ENCODE peak calls at places on chromosomes 3 and 15, in nine cellular contexts. One of them, this sample, is unnamed.

GRCh38 chr15:41827880-41828746 is at the start of gene JMJD7:
- DNase-seq in endothelial cell: peak; percentile 96
- DNase-seq in LHCN-M2: peak; percentile 77
- DNase-seq in T-helper 2 cell: peak; percentile 82
- DNase-seq in mammary epithelial cell: peak; percentile 83
- DNase-seq in RWPE1: peak; percentile 99
- DNase-seq in renal cortical epithelial cell: peak; percentile 50
- DNase-seq in hippocampal formation: peak; percentile 84
- DNase-seq in bronchial epithelial cell: peak; percentile 68
- DNase-seq in this sample: peak; percentile 88

GRCh38 chr3:188573286-188573928 is 419.4 kb downstream of the LPP start:
- DNase-seq in endothelial cell: no peak
- DNase-seq in LHCN-M2: no peak
- DNase-seq in T-helper 2 cell: no peak
- DNase-seq in mammary epithelial cell: no peak
- DNase-seq in RWPE1: no peak
- DNase-seq in renal cortical epithelial cell: no peak
- DNase-seq in hippocampal formation: no peak
- DNase-seq in bronchial epithelial cell: no peak
- DNase-seq in this sample: no peak

GRCh38 chr3:13359916-13360315 is 60.2 kb downstream of the NUP210 start:
- DNase-seq in endothelial cell: no peak
- DNase-seq in LHCN-M2: no peak
- DNase-seq in T-helper 2 cell: no peak
- DNase-seq in mammary epithelial cell: no peak
- DNase-seq in RWPE1: no peak
- DNase-seq in renal cortical epithelial cell: no peak
- DNase-seq in hippocampal formation: no peak
- DNase-seq in bronchial epithelial cell: no peak
- DNase-seq in this sample: no peak

GRCh38 chr15:74780983-74781672 is 752 bp upstream of the CSK start:
- DNase-seq in endothelial cell: no peak
- DNase-seq in LHCN-M2: no peak
- DNase-seq in T-helper 2 cell: peak; percentile 43
- DNase-seq in mammary epithelial cell: peak; percentile 47
- DNase-seq in RWPE1: no peak
- DNase-seq in renal cortical epithelial cell: no peak
- DNase-seq in hippocampal formation: no peak
- DNase-seq in bronchial epithelial cell: peak; percentile 55
- DNase-seq in this sample: no peak

GRCh38 chr15:69014454-69014853 is at the start of gene NOX5:
- DNase-seq in endothelial cell: no peak
- DNase-seq in LHCN-M2: peak; percentile 40
- DNase-seq in T-helper 2 cell: no peak
- DNase-seq in mammary epithelial cell: peak; percentile 67
- DNase-seq in RWPE1: peak; percentile 45
- DNase-seq in renal cortical epithelial cell: peak; percentile 36
- DNase-seq in hippocampal formation: no peak
- DNase-seq in bronchial epithelial cell: peak; percentile 52
- DNase-seq in this sample: peak; percentile 67

GRCh38 chr3:161748049-161748448 is 251.4 kb downstream of the OTOL1 start:
- DNase-seq in endothelial cell: no peak
- DNase-seq in LHCN-M2: no peak
- DNase-seq in T-helper 2 cell: no peak
- DNase-seq in mammary epithelial cell: no peak
- DNase-seq in RWPE1: no peak
- DNase-seq in renal cortical epithelial cell: no peak
- DNase-seq in hippocampal formation: no peak
- DNase-seq in bronchial epithelial cell: no peak
- DNase-seq in this sample: no peak

GRCh38 chr15:20351448-20351961 is 190.1 kb downstream of the GOLGA6L6 start:
- DNase-seq in endothelial cell: no peak
- DNase-seq in LHCN-M2: no peak
- DNase-seq in T-helper 2 cell: no peak
- DNase-seq in mammary epithelial cell: no peak
- DNase-seq in RWPE1: no peak
- DNase-seq in renal cortical epithelial cell: no peak
- DNase-seq in hippocampal formation: no peak
- DNase-seq in bronchial epithelial cell: no peak
- DNase-seq in this sample: no peak

GRCh38 chr3:184560992-184561328 is 625 bp upstream of the EPHB3 start:
- DNase-seq in endothelial cell: no peak
- DNase-seq in LHCN-M2: no peak
- DNase-seq in T-helper 2 cell: no peak
- DNase-seq in mammary epithelial cell: no peak
- DNase-seq in RWPE1: no peak
- DNase-seq in renal cortical epithelial cell: no peak
- DNase-seq in hippocampal formation: no peak
- DNase-seq in bronchial epithelial cell: peak; percentile 64
- DNase-seq in this sample: peak; percentile 85

GRCh38 chr15:100601628-100602063 is 338 bp downstream of the LINS1 start:
- DNase-seq in endothelial cell: no peak
- DNase-seq in LHCN-M2: no peak
- DNase-seq in T-helper 2 cell: no peak
- DNase-seq in mammary epithelial cell: no peak
- DNase-seq in RWPE1: no peak
- DNase-seq in renal cortical epithelial cell: no peak
- DNase-seq in hippocampal formation: no peak
- DNase-seq in bronchial epithelial cell: no peak
- DNase-seq in this sample: no peak

GRCh38 chr3:120678331-120678845 is 3.7 kb downstream of the HGD start:
- DNase-seq in endothelial cell: no peak
- DNase-seq in LHCN-M2: peak; percentile 87
- DNase-seq in T-helper 2 cell: no peak
- DNase-seq in mammary epithelial cell: peak; percentile 68
- DNase-seq in RWPE1: peak; percentile 57
- DNase-seq in renal cortical epithelial cell: peak; percentile 100
- DNase-seq in hippocampal formation: peak; percentile 86
- DNase-seq in bronchial epithelial cell: peak; percentile 77
- DNase-seq in this sample: peak; percentile 58

GRCh38 chr3:173770796-173771573 is 373.4 kb downstream of the NLGN1 start:
- DNase-seq in endothelial cell: no peak
- DNase-seq in LHCN-M2: peak; percentile 14
- DNase-seq in T-helper 2 cell: no peak
- DNase-seq in mammary epithelial cell: no peak
- DNase-seq in RWPE1: no peak
- DNase-seq in renal cortical epithelial cell: no peak
- DNase-seq in hippocampal formation: no peak
- DNase-seq in bronchial epithelial cell: peak; percentile 17
- DNase-seq in this sample: no peak

GRCh38 chr15:63461230-63461629 is 43.2 kb upstream of the USP3 start:
- DNase-seq in endothelial cell: peak; percentile 42
- DNase-seq in LHCN-M2: no peak
- DNase-seq in T-helper 2 cell: no peak
- DNase-seq in mammary epithelial cell: no peak
- DNase-seq in RWPE1: no peak
- DNase-seq in renal cortical epithelial cell: no peak
- DNase-seq in hippocampal formation: peak; percentile 42
- DNase-seq in bronchial epithelial cell: no peak
- DNase-seq in this sample: no peak

GRCh38 chr3:119428538-119428937 is 34.9 kb downstream of the TMEM39A start:
- DNase-seq in endothelial cell: no peak
- DNase-seq in LHCN-M2: no peak
- DNase-seq in T-helper 2 cell: no peak
- DNase-seq in mammary epithelial cell: no peak
- DNase-seq in RWPE1: no peak
- DNase-seq in renal cortical epithelial cell: no peak
- DNase-seq in hippocampal formation: no peak
- DNase-seq in bronchial epithelial cell: no peak
- DNase-seq in this sample: no peak

This sample was measured in PC-3.